ENCODE peak calls at places on chromosomes 16 and 17, in eight cellular contexts. J is adrenal gland, M is brain microvascular endothelial cell, F is Peyer's patch, L is heart left ventricle, X is aorta, G is endodermal cell, B is AG04450. N is an unnamed sample. For H3K27me3, the result is how much of the 10 kb centered on the place peaks cover.

GRCh38 chr16:74291577-74292208 is 4.9 kb upstream of the PSMD7 start:
- DNase-seq in G (no peak), B (no peak), X (no peak), F (no peak), J (peak), M (no peak), L (no peak), N (no peak)

GRCh38 chr16:85520853-85521736 is 92.0 kb upstream of the GSE1 start:
- DNase-seq in X (no peak), B (no peak), M (no peak), G (no peak), J (no peak), L (no peak), F (peak), N (no peak)

GRCh38 chr17:13736915-13737314 is 135.2 kb upstream of the HS3ST3A1 start:
- DNase-seq in X (no peak), L (no peak), B (peak), M (no peak), J (no peak), G (no peak), F (no peak), N (no peak)

GRCh38 chr17:7915611-7916382 is at the start of gene RNF227:
- DNase-seq in F (peak), X (peak), G (peak), L (peak), B (peak), J (peak), M (peak), N (peak)

GRCh38 chr17:57694051-57694450 is 51.0 kb downstream of the CCDC182 start:
- DNase-seq in F (no peak), B (no peak), G (peak), X (no peak), M (no peak), L (no peak), J (no peak), N (no peak)

GRCh38 chr16:80705596-80705995 is 98.8 kb downstream of the CDYL2 start:
- DNase-seq in G (no peak), B (no peak), F (no peak), L (no peak), M (no peak), J (no peak), X (no peak), N (no peak)

GRCh38 chr16:85457366-85457765 is 155.8 kb upstream of the GSE1 start:
- DNase-seq in M (no peak), J (peak), X (no peak), F (no peak), L (no peak), G (no peak), B (no peak), N (no peak)

GRCh38 chr16:9050102-9050830 is 41.2 kb upstream of the HAPSTR1 start:
- DNase-seq in M (no peak), G (peak), F (no peak), J (no peak), L (no peak), X (no peak), B (no peak), N (no peak)

GRCh38 chr16:23896832-23897821 is 61.3 kb downstream of the PRKCB start:
- DNase-seq in J (no peak), B (no peak), X (no peak), L (no peak), G (no peak), M (no peak), F (no peak), N (no peak)

GRCh38 chr16:29745853-29746345 is at the start of gene C16orf54:
- DNase-seq in J (peak), M (no peak), B (no peak), L (peak), X (peak), G (no peak), F (peak), N (peak)

GRCh38 chr17:72075995-72076677 is 44.7 kb upstream of the SOX9 start:
- DNase-seq in G (peak), J (no peak), M (no peak), B (no peak), X (no peak), F (no peak), L (no peak), N (no peak)

GRCh38 chr17:17919169-17920107 is 52.8 kb downstream of the TOM1L2 start:
- DNase-seq in F (peak), B (peak), M (peak), X (peak), G (peak), L (peak), J (peak), N (peak)

GRCh38 chr17:80799553-80800403 is 191.9 kb upstream of the CHMP6 start:
- DNase-seq in G (peak), L (no peak), F (no peak), M (no peak), J (no peak), B (no peak), X (peak), N (no peak)

GRCh38 chr16:67833035-67833417 is 9.1 kb upstream of the THAP11 start:
- DNase-seq in L (no peak), M (peak), G (peak), X (no peak), F (no peak), J (peak), B (no peak), N (no peak)

GRCh38 chr17:39573447-39574298 is 34.0 kb downstream of the NEUROD2 start:
- DNase-seq in J (peak), G (peak), L (peak), X (peak), F (peak), M (peak), B (no peak), N (peak)

GRCh38 chr16:23303685-23304084 is 1.6 kb downstream of the SCNN1B start:
- DNase-seq in J (no peak), X (peak), L (no peak), F (no peak), G (no peak), B (no peak), M (no peak), N (no peak)

GRCh38 chr17:68089881-68090280 is 54.3 kb downstream of the KPNA2 start:
- DNase-seq in J (peak), X (no peak), F (no peak), B (no peak), L (peak), M (peak), G (peak), N (no peak)

GRCh38 chr16:86306811-86307517 is 203.4 kb upstream of the FOXF1 start:
- DNase-seq in L (no peak), J (no peak), F (no peak), B (peak), X (no peak), G (no peak), M (no peak), N (no peak)

GRCh38 chr17:55420067-55420775 is 1.4 kb downstream of the MMD start:
- DNase-seq in J (peak), L (peak), X (no peak), B (no peak), F (no peak), M (no peak), G (no peak), N (peak)

GRCh38 chr17:38897671-38898290 is 27.6 kb upstream of the LASP1NB start:
- DNase-seq in B (no peak), X (no peak), M (no peak), G (no peak), J (no peak), L (no peak), F (peak), N (no peak)

GRCh38 chr16:87407511-87408112 is 15.5 kb downstream of the MAP1LC3B start:
- DNase-seq in B (no peak), L (peak), J (peak), M (no peak), X (no peak), F (peak), G (peak), N (no peak)

GRCh38 chr17:6254036-6254435 is 180.9 kb downstream of the AIPL1 start:
- DNase-seq in J (no peak), G (no peak), L (no peak), F (no peak), X (no peak), M (no peak), B (no peak), N (no peak)
- H3K27me3 ChIP-seq in J (under half), G (under half), L (under half), F (under half), X (under half), M (under half), B (under half), N (under half)

GRCh38 chr16:1067629-1068028 is 4.9 kb upstream of the SSTR5 start:
- DNase-seq in F (no peak), L (no peak), B (no peak), X (no peak), J (no peak), M (no peak), G (no peak), N (no peak)
- H3K27me3 ChIP-seq in F (under half), L (half or more), B (under half), X (under half), J (under half), M (half or more), G (under half), N (under half)

GRCh38 chr17:46947236-46947635 is 24.3 kb downstream of the GOSR2 start:
- DNase-seq in X (no peak), G (peak), L (no peak), B (no peak), F (no peak), J (no peak), M (no peak), N (no peak)
- H3K27me3 ChIP-seq in X (under half), G (half or more), L (under half), B (under half), F (under half), J (under half), M (under half), N (under half)

GRCh38 chr16:73071131-73071940 is 23.4 kb upstream of the ZFHX3 start:
- DNase-seq in X (peak), M (no peak), F (peak), J (peak), G (peak), B (no peak), L (peak), N (no peak)

GRCh38 chr16:73080931-73081330 is 33.0 kb upstream of the ZFHX3 start:
- DNase-seq in M (no peak), X (peak), L (no peak), F (no peak), B (no peak), G (no peak), J (no peak), N (no peak)

GRCh38 chr16:73074399-73074798 is 26.5 kb upstream of the ZFHX3 start:
- DNase-seq in L (no peak), M (no peak), G (no peak), B (no peak), X (no peak), J (no peak), F (no peak), N (no peak)

DNA sequence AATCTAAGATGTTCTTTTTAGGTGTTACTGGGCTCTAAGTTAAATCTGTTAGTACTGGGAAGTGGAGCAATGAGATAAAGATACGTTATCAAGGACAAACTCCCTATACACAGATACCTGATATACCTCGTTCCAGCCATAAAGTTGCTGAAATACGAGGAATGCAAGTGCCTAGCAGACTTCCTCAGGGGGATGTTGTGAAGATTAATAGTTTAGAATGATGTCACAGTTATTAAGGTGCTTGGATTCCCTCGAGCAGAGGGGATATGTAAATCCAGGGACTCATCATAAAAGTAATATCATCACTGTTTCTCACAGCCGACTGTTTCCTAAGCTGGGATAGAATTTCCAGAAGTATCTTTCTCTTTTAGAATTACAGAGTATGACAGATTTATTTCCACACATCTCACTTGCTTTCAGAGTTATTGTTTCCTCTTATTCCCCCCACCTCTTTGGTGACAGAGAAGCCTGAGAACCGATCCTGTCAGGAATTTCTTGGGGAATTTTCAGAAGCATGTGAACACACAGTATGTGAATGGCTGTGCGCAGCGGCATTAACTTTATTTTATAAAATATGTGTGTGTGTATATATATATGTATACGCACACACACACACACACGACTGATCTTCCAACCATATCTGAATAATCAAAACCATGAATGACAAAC is 28.5 kb upstream of the ZFHX3 start:
- DNase-seq in B (no peak), G (no peak), J (no peak), F (no peak), X (no peak), L (no peak), M (no peak), N (no peak)
- H3K27me3 ChIP-seq in B (under half), G (half or more), J (under half), F (under half), X (under half), L (under half), M (under half), N (under half)

N was measured in CD4-positive, CD25-positive, alpha-beta regulatory T cell.